ENCODE peak calls at places on chromosomes 13 and 19, in seven cellular contexts. One of them, this sample, is unnamed.

GRCh38 chr19:11446652-11447301 is 11.3 kb downstream of the PRKCSH start:
- DNase-seq in neuronal stem cell: no peak
- DNase-seq in mammary epithelial cell: no peak
- DNase-seq in IMR-90: no peak
- DNase-seq in fibroblast of lung: no peak
- DNase-seq in A549: peak
- DNase-seq in mesendoderm: peak
- DNase-seq in this sample: peak

GRCh38 chr13:24270639-24271131 is 38.7 kb upstream of the C1QTNF9 start:
- DNase-seq in A549: no peak
- DNase-seq in IMR-90: peak
- DNase-seq in fibroblast of lung: peak
- DNase-seq in mammary epithelial cell: peak
- DNase-seq in mesendoderm: peak
- DNase-seq in neuronal stem cell: no peak
- DNase-seq in this sample: no peak

GRCh38 chr19:19554074-19555023 is 16.3 kb downstream of the CILP2 start:
- DNase-seq in A549: no peak
- DNase-seq in IMR-90: peak
- DNase-seq in mammary epithelial cell: no peak
- DNase-seq in fibroblast of lung: peak
- DNase-seq in neuronal stem cell: no peak
- DNase-seq in mesendoderm: peak
- DNase-seq in this sample: peak

GRCh38 chr19:48933382-48933932 is at the start of gene DHDH:
- DNase-seq in fibroblast of lung: peak
- DNase-seq in mammary epithelial cell: peak
- DNase-seq in A549: peak
- DNase-seq in neuronal stem cell: peak
- DNase-seq in mesendoderm: peak
- DNase-seq in IMR-90: peak
- DNase-seq in this sample: peak

GRCh38 chr13:51645154-51645650 is 60.9 kb downstream of the WDFY2 start:
- DNase-seq in neuronal stem cell: no peak
- DNase-seq in A549: no peak
- DNase-seq in fibroblast of lung: peak
- DNase-seq in IMR-90: peak
- DNase-seq in mammary epithelial cell: peak
- DNase-seq in mesendoderm: peak
- DNase-seq in this sample: no peak

GRCh38 chr13:18951412-18951811 is 230.2 kb downstream of the TUBA3C start:
- DNase-seq in A549: no peak
- DNase-seq in mammary epithelial cell: no peak
- DNase-seq in neuronal stem cell: no peak
- DNase-seq in IMR-90: no peak
- DNase-seq in fibroblast of lung: no peak
- DNase-seq in mesendoderm: no peak
- DNase-seq in this sample: no peak

GRCh38 chr13:58313219-58313618 is 681.7 kb downstream of the PCDH17 start:
- DNase-seq in IMR-90: no peak
- DNase-seq in A549: no peak
- DNase-seq in mammary epithelial cell: no peak
- DNase-seq in mesendoderm: no peak
- DNase-seq in neuronal stem cell: no peak
- DNase-seq in fibroblast of lung: no peak
- DNase-seq in this sample: no peak

GRCh38 chr13:101747039-101747438 is 294.6 kb downstream of the ITGBL1 start:
- DNase-seq in A549: no peak
- DNase-seq in neuronal stem cell: no peak
- DNase-seq in fibroblast of lung: no peak
- DNase-seq in mammary epithelial cell: no peak
- DNase-seq in IMR-90: no peak
- DNase-seq in mesendoderm: no peak
- DNase-seq in this sample: no peak

GRCh38 chr19:52415711-52416110 is 13.2 kb upstream of the ZNF534 start:
- DNase-seq in neuronal stem cell: no peak
- DNase-seq in fibroblast of lung: no peak
- DNase-seq in IMR-90: no peak
- DNase-seq in mesendoderm: no peak
- DNase-seq in A549: no peak
- DNase-seq in mammary epithelial cell: no peak
- DNase-seq in this sample: no peak

GRCh38 chr19:17873661-17874422 is 2.1 kb downstream of the SLC5A5 start:
- DNase-seq in neuronal stem cell: peak
- DNase-seq in A549: peak
- DNase-seq in mammary epithelial cell: peak
- DNase-seq in fibroblast of lung: no peak
- DNase-seq in IMR-90: no peak
- DNase-seq in mesendoderm: peak
- DNase-seq in this sample: peak

GRCh38 chr13:90752070-90752469 is 595.4 kb upstream of the MIR17HG start:
- DNase-seq in mesendoderm: no peak
- DNase-seq in IMR-90: no peak
- DNase-seq in mammary epithelial cell: no peak
- DNase-seq in A549: no peak
- DNase-seq in fibroblast of lung: no peak
- DNase-seq in neuronal stem cell: no peak
- DNase-seq in this sample: no peak

GRCh38 chr19:35299523-35300339 is 7.8 kb downstream of the MAG start:
- DNase-seq in mesendoderm: peak
- DNase-seq in IMR-90: no peak
- DNase-seq in mammary epithelial cell: no peak
- DNase-seq in A549: no peak
- DNase-seq in fibroblast of lung: no peak
- DNase-seq in neuronal stem cell: no peak
- DNase-seq in this sample: peak

GRCh38 chr13:51154029-51154555 is 43.0 kb upstream of the C13orf42 start:
- DNase-seq in mesendoderm: no peak
- DNase-seq in mammary epithelial cell: no peak
- DNase-seq in fibroblast of lung: peak
- DNase-seq in neuronal stem cell: no peak
- DNase-seq in IMR-90: peak
- DNase-seq in A549: no peak
- DNase-seq in this sample: peak

GRCh38 chr19:18292810-18293641 is 11.6 kb upstream of the JUND start:
- DNase-seq in IMR-90: peak
- DNase-seq in mammary epithelial cell: no peak
- DNase-seq in mesendoderm: peak
- DNase-seq in neuronal stem cell: peak
- DNase-seq in A549: peak
- DNase-seq in fibroblast of lung: peak
- DNase-seq in this sample: peak

GRCh38 chr19:17052439-17052838 is 22.8 kb downstream of the HAUS8 start:
- DNase-seq in neuronal stem cell: no peak
- DNase-seq in mammary epithelial cell: peak
- DNase-seq in mesendoderm: peak
- DNase-seq in fibroblast of lung: peak
- DNase-seq in A549: no peak
- DNase-seq in IMR-90: peak
- DNase-seq in this sample: peak

GRCh38 chr13:23020246-23020843 is 160.4 kb upstream of the SGCG start:
- DNase-seq in neuronal stem cell: peak
- DNase-seq in fibroblast of lung: peak
- DNase-seq in mammary epithelial cell: peak
- DNase-seq in A549: peak
- DNase-seq in IMR-90: peak
- DNase-seq in mesendoderm: peak
- DNase-seq in this sample: peak

GRCh38 chr19:41311072-41311471 is 1.1 kb downstream of the CCDC97 start:
- DNase-seq in neuronal stem cell: no peak
- DNase-seq in A549: no peak
- DNase-seq in mesendoderm: no peak
- DNase-seq in mammary epithelial cell: no peak
- DNase-seq in IMR-90: no peak
- DNase-seq in fibroblast of lung: no peak
- DNase-seq in this sample: no peak

GRCh38 chr19:14114854-14115253 is 2.7 kb downstream of the PRKACA start:
- DNase-seq in mammary epithelial cell: no peak
- DNase-seq in IMR-90: no peak
- DNase-seq in neuronal stem cell: no peak
- DNase-seq in A549: peak
- DNase-seq in fibroblast of lung: no peak
- DNase-seq in mesendoderm: peak
- DNase-seq in this sample: peak

GRCh38 chr19:995051-995827 is 5.0 kb upstream of the GRIN3B start:
- DNase-seq in mammary epithelial cell: no peak
- DNase-seq in IMR-90: no peak
- DNase-seq in fibroblast of lung: peak
- DNase-seq in neuronal stem cell: no peak
- DNase-seq in mesendoderm: no peak
- DNase-seq in A549: no peak
- DNase-seq in this sample: no peak

GRCh38 chr13:38013676-38014075 is 144.1 kb upstream of the TRPC4 start:
- DNase-seq in mesendoderm: no peak
- DNase-seq in IMR-90: no peak
- DNase-seq in fibroblast of lung: no peak
- DNase-seq in neuronal stem cell: no peak
- DNase-seq in A549: no peak
- DNase-seq in mammary epithelial cell: no peak
- DNase-seq in this sample: no peak

GRCh38 chr19:2391118-2391725 is 31.2 kb downstream of the TMPRSS9 start:
- DNase-seq in fibroblast of lung: peak
- DNase-seq in neuronal stem cell: peak
- DNase-seq in A549: peak
- DNase-seq in mammary epithelial cell: peak
- DNase-seq in IMR-90: peak
- DNase-seq in mesendoderm: peak
- DNase-seq in this sample: peak

GRCh38 chr13:48231080-48231479 is 1.9 kb upstream of the ITM2B start:
- DNase-seq in IMR-90: no peak
- DNase-seq in mesendoderm: no peak
- DNase-seq in A549: no peak
- DNase-seq in fibroblast of lung: peak
- DNase-seq in neuronal stem cell: no peak
- DNase-seq in mammary epithelial cell: no peak
- DNase-seq in this sample: no peak

GRCh38 chr13:51339354-51339753 is at the start of gene SERPINE3:
- DNase-seq in A549: no peak
- DNase-seq in fibroblast of lung: no peak
- DNase-seq in neuronal stem cell: no peak
- DNase-seq in mesendoderm: no peak
- DNase-seq in IMR-90: no peak
- DNase-seq in mammary epithelial cell: no peak
- DNase-seq in this sample: no peak

GRCh38 chr19:15280915-15281683 is 48.9 kb upstream of the EPHX3 start:
- DNase-seq in A549: no peak
- DNase-seq in IMR-90: peak
- DNase-seq in mesendoderm: peak
- DNase-seq in neuronal stem cell: peak
- DNase-seq in fibroblast of lung: peak
- DNase-seq in mammary epithelial cell: peak
- DNase-seq in this sample: peak

GRCh38 chr13:111398715-111399299 is 78.4 kb downstream of the TEX29 start:
- DNase-seq in neuronal stem cell: no peak
- DNase-seq in A549: no peak
- DNase-seq in mesendoderm: no peak
- DNase-seq in IMR-90: no peak
- DNase-seq in mammary epithelial cell: no peak
- DNase-seq in fibroblast of lung: no peak
- DNase-seq in this sample: peak

GRCh38 chr19:47427241-47428176 is 8.2 kb upstream of the MEIS3 start:
- DNase-seq in fibroblast of lung: peak
- DNase-seq in mammary epithelial cell: peak
- DNase-seq in mesendoderm: peak
- DNase-seq in IMR-90: peak
- DNase-seq in neuronal stem cell: peak
- DNase-seq in A549: peak
- DNase-seq in this sample: peak

GRCh38 chr19:38944981-38945506 is 14.3 kb downstream of the MRPS12 start:
- DNase-seq in A549: no peak
- DNase-seq in IMR-90: no peak
- DNase-seq in mammary epithelial cell: no peak
- DNase-seq in mesendoderm: no peak
- DNase-seq in neuronal stem cell: no peak
- DNase-seq in fibroblast of lung: no peak
- DNase-seq in this sample: peak

GRCh38 chr19:7788178-7788932 is 25.3 kb downstream of the CLEC4M start:
- DNase-seq in neuronal stem cell: no peak
- DNase-seq in IMR-90: no peak
- DNase-seq in A549: no peak
- DNase-seq in fibroblast of lung: no peak
- DNase-seq in mammary epithelial cell: no peak
- DNase-seq in mesendoderm: no peak
- DNase-seq in this sample: no peak
- H3K4me2 ChIP-seq in neuronal stem cell: peak
- H3K4me2 ChIP-seq in IMR-90: no peak
- H3K4me2 ChIP-seq in A549: no peak
- H3K4me2 ChIP-seq in fibroblast of lung: no peak
- H3K4me2 ChIP-seq in mammary epithelial cell: no peak
- H3K4me2 ChIP-seq in mesendoderm: no peak
- H3K4me2 ChIP-seq in this sample: no peak

DNA sequence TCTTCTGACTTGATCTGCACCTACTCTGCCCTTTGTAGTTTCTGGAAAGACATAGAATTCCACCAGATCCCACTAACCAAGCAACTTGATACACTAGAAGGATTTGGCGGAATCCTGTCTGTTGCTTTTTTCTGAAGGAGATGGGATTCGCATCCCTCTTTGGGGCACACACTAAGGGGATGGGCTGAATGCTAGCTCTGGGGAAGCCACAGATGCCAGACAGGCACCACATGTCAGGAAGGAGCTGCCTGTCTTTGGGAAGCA is 52.1 kb downstream of the SERP2 start:
- DNase-seq in mesendoderm: peak
- DNase-seq in neuronal stem cell: no peak
- DNase-seq in A549: no peak
- DNase-seq in fibroblast of lung: no peak
- DNase-seq in mammary epithelial cell: no peak
- DNase-seq in IMR-90: no peak
- DNase-seq in this sample: no peak
- H3K4me2 ChIP-seq in mesendoderm: no peak
- H3K4me2 ChIP-seq in neuronal stem cell: no peak
- H3K4me2 ChIP-seq in A549: no peak
- H3K4me2 ChIP-seq in fibroblast of lung: no peak
- H3K4me2 ChIP-seq in mammary epithelial cell: no peak
- H3K4me2 ChIP-seq in IMR-90: no peak
- H3K4me2 ChIP-seq in this sample: no peak

GRCh38 chr13:44435142-44435982 is 61.7 kb downstream of the SERP2 start:
- DNase-seq in neuronal stem cell: peak
- DNase-seq in mammary epithelial cell: peak
- DNase-seq in A549: peak
- DNase-seq in mesendoderm: peak
- DNase-seq in IMR-90: peak
- DNase-seq in fibroblast of lung: peak
- DNase-seq in this sample: peak
- H3K4me2 ChIP-seq in neuronal stem cell: peak
- H3K4me2 ChIP-seq in mammary epithelial cell: peak
- H3K4me2 ChIP-seq in A549: peak
- H3K4me2 ChIP-seq in mesendoderm: peak
- H3K4me2 ChIP-seq in IMR-90: peak
- H3K4me2 ChIP-seq in fibroblast of lung: peak
- H3K4me2 ChIP-seq in this sample: peak

GRCh38 chr19:55254625-55254977 is 4.2 kb downstream of the PPP6R1 start:
- DNase-seq in IMR-90: no peak
- DNase-seq in fibroblast of lung: no peak
- DNase-seq in neuronal stem cell: no peak
- DNase-seq in mammary epithelial cell: no peak
- DNase-seq in mesendoderm: no peak
- DNase-seq in A549: no peak
- DNase-seq in this sample: no peak
- H3K4me2 ChIP-seq in IMR-90: no peak
- H3K4me2 ChIP-seq in fibroblast of lung: no peak
- H3K4me2 ChIP-seq in neuronal stem cell: no peak
- H3K4me2 ChIP-seq in mammary epithelial cell: peak
- H3K4me2 ChIP-seq in mesendoderm: no peak
- H3K4me2 ChIP-seq in A549: no peak
- H3K4me2 ChIP-seq in this sample: no peak

This sample was measured in K562.